ENCODE peak calls at places on chromosomes 5 and 9, in seven cellular contexts. Z is neural progenitor cell, T is fibroblast of the aortic adventitia, O is endodermal cell, V is cardiac muscle cell, S is colonic mucosa, E is cardiac fibroblast. F is an unnamed sample.

GRCh38 chr5:177134653-177135225 is 1.2 kb downstream of the NSD1 start:
- DNase-seq in V (no peak), E (peak; percentile 27), O (no peak), Z (no peak), S (no peak), T (peak; percentile 29), F (no peak)

GRCh38 chr5:110289213-110289810 is 437.2 kb downstream of the TMEM232 start:
- DNase-seq in O (peak; percentile 53), Z (no peak), V (no peak), S (no peak), E (no peak), T (no peak), F (no peak)

GRCh38 chr5:90560771-90561170 is 2.2 kb downstream of the ADGRV1 start:
- DNase-seq in S (no peak), E (peak; percentile 30), Z (no peak), T (no peak), V (no peak), O (no peak), F (no peak)

GRCh38 chr5:10250804-10251276 is 760 bp downstream of the CCT5 start:
- DNase-seq in E (peak; percentile 43), S (no peak), O (no peak), T (peak; percentile 24), Z (peak; percentile 31), V (peak; percentile 42), F (no peak)

GRCh38 chr5:6506631-6507030 is 58.0 kb downstream of the UBE2QL1 start:
- DNase-seq in Z (no peak), S (no peak), V (no peak), E (no peak), T (no peak), O (peak; percentile 33), F (no peak)

GRCh38 chr9:82957526-82958379 is 105.2 kb downstream of the RASEF start:
- DNase-seq in T (no peak), O (no peak), V (no peak), E (no peak), Z (peak; percentile 29), S (no peak), F (no peak)

GRCh38 chr9:38372685-38373619 is 19.6 kb upstream of the ALDH1B1 start:
- DNase-seq in V (no peak), T (no peak), O (peak; percentile 8), S (no peak), E (no peak), Z (no peak), F (no peak)

GRCh38 chr5:119275873-119276214 is 80.0 kb upstream of the TNFAIP8 start:
- DNase-seq in T (no peak), Z (no peak), E (no peak), O (no peak), S (no peak), V (no peak), F (no peak)

GRCh38 chr9:85332487-85332886 is 409.3 kb downstream of the AGTPBP1 start:
- DNase-seq in S (no peak), T (no peak), V (no peak), Z (peak; percentile 59), O (peak; percentile 82), E (no peak), F (no peak)

GRCh38 chr5:131305138-131305650 is 41.3 kb downstream of the CDC42SE2 start:
- DNase-seq in O (no peak), T (no peak), V (no peak), S (no peak), E (no peak), Z (no peak), F (no peak)

GRCh38 chr9:98958271-98958989 is 14.7 kb downstream of the COL15A1 start:
- DNase-seq in E (peak; percentile 84), O (no peak), S (no peak), V (peak; percentile 84), T (peak; percentile 87), Z (no peak), F (no peak)

DNA sequence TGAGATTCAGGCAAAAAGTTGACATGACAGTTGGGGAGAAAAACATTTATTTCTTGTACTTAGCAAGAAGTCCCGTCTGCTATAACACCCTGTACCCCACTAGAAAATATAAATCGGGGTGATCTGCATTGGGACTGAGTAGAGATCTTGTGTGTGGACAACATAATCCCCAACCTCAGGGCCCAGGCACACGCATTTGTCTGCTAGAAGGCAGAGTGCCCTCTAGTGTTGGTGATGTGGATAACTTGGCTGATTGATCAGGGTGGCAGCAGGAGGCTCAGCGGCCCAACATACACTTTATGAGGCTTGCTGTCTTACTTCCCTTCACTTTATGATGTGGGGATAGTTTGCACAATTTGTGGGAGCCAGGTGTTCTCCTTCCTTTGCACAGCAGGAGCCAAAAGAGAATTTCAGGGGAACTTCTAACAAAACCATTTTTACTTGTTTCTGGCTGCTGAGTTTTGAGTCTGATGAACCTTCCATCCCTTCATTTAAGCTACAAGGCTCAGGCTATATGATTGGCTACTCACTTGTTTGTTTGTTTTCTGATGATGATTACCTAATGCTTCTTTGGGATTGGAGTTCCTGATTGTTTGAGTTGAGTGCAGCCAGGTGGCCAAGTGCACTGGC is 263.2 kb downstream of the DMAC1 start:
- DNase-seq in V (peak; percentile 80), O (peak; percentile 89), S (peak; percentile 69), E (peak; percentile 64), T (peak; percentile 51), Z (peak; percentile 74), F (no peak)
- TF ChIP-seq CTCF in V (peak; percentile 82), O (peak; percentile 91), S (peak; percentile 66), E (peak; percentile 72), T (peak; percentile 66), Z (peak; percentile 78), F (peak; percentile 64)

GRCh38 chr5:75336625-75337336 is at the start of gene HMGCR:
- DNase-seq in E (peak; percentile 99), S (peak; percentile 98), V (peak; percentile 100), T (peak; percentile 99), Z (peak; percentile 99), O (peak; percentile 100), F (peak; percentile 99)
- TF ChIP-seq CTCF in E (peak; percentile 14), S (no peak), V (peak; percentile 7), T (peak; percentile 21), Z (peak; percentile 35), O (peak; percentile 62), F (no peak)

GRCh38 chr5:127934791-127935256 is 148.7 kb upstream of the SLC12A2 start:
- DNase-seq in E (peak; percentile 87), S (no peak), T (peak; percentile 67), Z (peak; percentile 78), O (peak; percentile 76), V (peak; percentile 60), F (no peak)
- TF ChIP-seq CTCF in E (no peak), S (no peak), T (no peak), Z (peak; percentile 30), O (peak; percentile 63), V (no peak), F (no peak)

GRCh38 chr5:16776611-16777251 is 159.4 kb downstream of the MYO10 start:
- DNase-seq in Z (peak; percentile 60), V (no peak), O (peak; percentile 85), E (peak; percentile 34), S (no peak), T (no peak), F (no peak)
- TF ChIP-seq CTCF in Z (peak; percentile 57), V (no peak), O (peak; percentile 81), E (no peak), S (no peak), T (peak; percentile 17), F (peak; percentile 19)